ENCODE peak calls at places on chromosomes 7 and 10, in ten cellular contexts. M is H1, Q is ovary, D is IMR-90, N is Peyer's patch, O is uterus, T is heart left ventricle, G is suprapubic skin, J is stomach, U is body of pancreas. S is an unnamed sample.

GRCh38 chr10:58219875-58220274 is 47.8 kb downstream of the IPMK start:
- DNase-seq in M (no peak), Q (no peak), G (no peak), J (no peak), U (no peak), D (no peak), N (no peak), T (no peak), O (no peak), S (no peak)

GRCh38 chr10:129966831-129967578 is 2.9 kb upstream of the EBF3 start:
- DNase-seq in J (no peak), M (no peak), U (no peak), D (no peak), T (no peak), O (no peak), G (peak; percentile 71), N (no peak), Q (no peak), S (no peak)

GRCh38 chr7:88243345-88243909 is 23.6 kb upstream of the SRI start:
- DNase-seq in T (no peak), U (peak; percentile 22), O (no peak), Q (no peak), G (no peak), N (no peak), J (no peak), D (peak; percentile 44), M (no peak), S (no peak)

GRCh38 chr10:90621577-90621976 is 236.3 kb downstream of the HTR7 start:
- DNase-seq in O (no peak), T (no peak), Q (no peak), N (no peak), G (no peak), M (no peak), U (no peak), J (no peak), D (peak; percentile 2), S (no peak)

GRCh38 chr10:49310901-49311561 is 12.1 kb downstream of the C10orf71 start:
- DNase-seq in T (no peak), O (no peak), N (no peak), Q (no peak), D (no peak), U (no peak), G (no peak), J (no peak), M (no peak), S (no peak)

GRCh38 chr10:79063661-79064490 is 4.9 kb upstream of the ZMIZ1 start:
- DNase-seq in M (no peak), Q (peak; percentile 7), N (no peak), O (no peak), T (no peak), U (peak; percentile 59), J (peak; percentile 65), D (no peak), G (peak; percentile 65), S (no peak)

GRCh38 chr7:78769551-78770101 is 683.8 kb downstream of the MAGI2 start:
- DNase-seq in N (no peak), M (no peak), G (no peak), J (no peak), D (no peak), U (no peak), T (no peak), Q (no peak), O (no peak), S (no peak)

GRCh38 chr10:111370101-111370500 is 293.3 kb downstream of the ADRA2A start:
- DNase-seq in N (no peak), U (no peak), O (no peak), T (no peak), J (no peak), G (no peak), Q (no peak), D (no peak), M (peak; percentile 29), S (no peak)

GRCh38 chr7:101631224-101631714 is 2.2 kb upstream of the MYL10 start:
- DNase-seq in G (no peak), Q (no peak), M (no peak), U (no peak), D (no peak), J (no peak), O (no peak), N (no peak), T (no peak), S (no peak)

GRCh38 chr10:61346946-61347345 is 106.2 kb downstream of the TMEM26 start:
- DNase-seq in U (no peak), D (no peak), N (no peak), M (no peak), Q (no peak), T (no peak), G (no peak), O (no peak), J (no peak), S (no peak)

GRCh38 chr10:103613616-103614015 is 120.1 kb downstream of the NEURL1 start:
- DNase-seq in U (no peak), M (no peak), Q (no peak), J (no peak), N (no peak), T (no peak), O (no peak), G (no peak), D (no peak), S (no peak)
- H3K27ac ChIP-seq in U (no peak overlapping the region), M (no peak overlapping the region), Q (no peak overlapping the region), J (no peak overlapping the region), N (no peak overlapping the region), T (no peak overlapping the region), O (peak overlapping the region; percentile 69), G (no peak overlapping the region), D (no peak overlapping the region), S (no peak overlapping the region)

GRCh38 chr7:139587535-139587934 is 64.0 kb downstream of the CLEC2L start:
- DNase-seq in Q (no peak), G (no peak), U (no peak), T (no peak), N (no peak), J (peak; percentile 16), D (no peak), O (no peak), M (no peak), S (no peak)

GRCh38 chr7:139588632-139589031 is 65.1 kb downstream of the CLEC2L start:
- DNase-seq in O (peak; percentile 81), T (no peak), N (no peak), U (no peak), Q (peak; percentile 40), D (peak; percentile 83), J (peak; percentile 20), M (no peak), G (no peak), S (peak; percentile 19)

GRCh38 chr7:139591550-139592195 is 68.2 kb downstream of the CLEC2L start:
- DNase-seq in N (no peak), T (no peak), J (no peak), G (no peak), U (no peak), O (no peak), Q (no peak), M (no peak), D (no peak), S (no peak)

GRCh38 chr7:139586286-139586685 is 62.8 kb downstream of the CLEC2L start:
- DNase-seq in G (no peak), T (no peak), M (no peak), Q (no peak), D (no peak), O (no peak), U (no peak), J (no peak), N (no peak), S (peak; percentile 20)

DNA sequence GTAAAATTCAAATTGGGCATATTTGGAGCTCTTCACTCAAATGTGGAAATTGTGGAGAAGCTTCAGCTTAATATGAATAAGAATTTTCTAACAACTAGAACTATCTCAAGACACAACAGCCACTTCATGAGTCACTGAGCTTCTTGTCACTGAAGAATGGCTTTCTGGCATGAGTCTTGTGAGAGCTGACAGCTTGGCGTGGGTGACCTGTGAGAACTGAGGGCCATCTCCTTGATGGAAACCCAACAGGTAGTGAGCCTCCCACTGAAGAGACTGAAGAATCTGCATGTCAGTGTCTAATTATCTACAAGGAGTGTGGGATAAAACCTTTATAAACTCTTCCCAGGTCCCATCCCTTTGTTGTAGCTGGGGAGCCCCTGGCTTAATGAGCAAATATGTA is 66.0 kb downstream of the CLEC2L start:
- DNase-seq in Q (no peak), M (no peak), D (peak; percentile 26), N (no peak), G (no peak), J (no peak), U (no peak), T (no peak), O (no peak), S (no peak)
- H3K36me3 ChIP-seq in Q (no peaks in the 10 kb centered on the region), M (no peaks in the 10 kb centered on the region), D (peaks cover 66% of the 10 kb centered on the region), N (peaks cover 79% of the 10 kb centered on the region), G (peaks cover 45% of the 10 kb centered on the region), J (peaks cover 100% of the 10 kb centered on the region), U (no peaks in the 10 kb centered on the region), T (peaks cover 96% of the 10 kb centered on the region), O (no peaks in the 10 kb centered on the region), S (no peaks in the 10 kb centered on the region)

GRCh38 chr10:123392182-123392930 is 238.2 kb downstream of the BUB3 start:
- DNase-seq in U (no peak), N (no peak), G (no peak), O (no peak), T (no peak), D (no peak), M (no peak), Q (no peak), J (no peak), S (no peak)
- TF ChIP-seq POLR2A in U (no peak), N (no peak), G (no peak), O (no peak), T (no peak), D (no peak), M (no peak), Q (no peak), J (no peak), S (no peak)

DNA sequence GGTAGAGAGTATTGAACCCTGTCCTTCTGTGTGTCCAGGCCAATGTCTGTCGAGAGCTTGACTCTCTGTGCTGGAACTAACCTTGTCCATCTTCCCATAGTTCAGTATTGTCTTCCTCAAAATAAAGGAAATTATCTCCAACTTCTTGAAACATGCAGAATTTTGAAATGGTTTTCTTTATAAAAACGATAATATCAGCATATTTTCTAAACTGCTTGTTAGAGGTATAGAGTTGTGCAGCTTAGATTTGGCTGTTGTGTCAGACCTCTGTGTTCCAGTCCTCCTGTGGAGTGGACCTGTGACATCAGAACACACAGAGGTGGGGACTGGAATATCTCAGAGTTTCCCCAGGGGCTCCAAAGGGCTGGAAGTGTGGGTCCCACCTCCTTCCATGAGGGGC is 22.2 kb upstream of the AKR1E2 start:
- DNase-seq in D (no peak), J (no peak), N (no peak), Q (no peak), M (no peak), U (no peak), T (no peak), O (no peak), G (no peak), S (no peak)
- H3K27ac ChIP-seq in D (peak overlapping the region; percentile 81), J (no peak overlapping the region), N (no peak overlapping the region), Q (no peak overlapping the region), M (no peak overlapping the region), U (no peak overlapping the region), T (no peak overlapping the region), O (no peak overlapping the region), G (no peak overlapping the region), S (no peak overlapping the region)

GRCh38 chr10:97358781-97359180 is 24.3 kb upstream of the FRAT2 start:
- DNase-seq in T (no peak), U (no peak), D (no peak), G (no peak), N (no peak), M (no peak), J (no peak), O (no peak), Q (no peak), S (no peak)
- H3K36me3 ChIP-seq in T (peaks cover 63% of the 10 kb centered on the region), U (no peaks in the 10 kb centered on the region), D (peaks cover 38% of the 10 kb centered on the region), G (peaks cover 55% of the 10 kb centered on the region), N (peaks cover 8% of the 10 kb centered on the region), M (peaks cover 33% of the 10 kb centered on the region), J (peaks cover 75% of the 10 kb centered on the region), O (no peaks in the 10 kb centered on the region), Q (no peaks in the 10 kb centered on the region), S (no peaks in the 10 kb centered on the region)

GRCh38 chr7:143018931-143019330 is 8.0 kb downstream of the OR9A2 start:
- DNase-seq in D (no peak), O (no peak), T (no peak), U (no peak), N (no peak), J (no peak), M (no peak), G (no peak), Q (no peak), S (no peak)
- TF ChIP-seq POLR2A in D (no peak), O (no peak), T (no peak), U (no peak), N (no peak), J (no peak), M (no peak), G (no peak), Q (no peak), S (no peak)

S was measured in breast epithelium.